ENCODE peak calls at places on chromosomes 5 and 9, in nine cellular contexts. E, M, H, D, A, N, B, P and L are unnamed samples.

GRCh38 chr5:113256671-113257452 is 177.9 kb downstream of the TSSK1B start:
- DNase-seq in E (no peak), M (no peak), H (no peak), D (no peak), A (no peak), N (no peak), B (no peak), P (no peak), L (no peak)

GRCh38 chr5:5710471-5710870 is 288.0 kb downstream of the ICE1 start:
- DNase-seq in E (no peak), M (no peak), H (no peak), D (no peak), A (no peak), N (no peak), B (no peak), P (no peak), L (no peak)

GRCh38 chr5:76818844-76819831 is at the start of gene F2RL1:
- DNase-seq in E (peak; percentile 77), M (peak; percentile 78), H (no peak), D (peak; percentile 73), A (peak; percentile 98), N (no peak), B (peak; percentile 47), P (peak; percentile 78), L (peak; percentile 55)

GRCh38 chr5:84487963-84488362 is 103.3 kb upstream of the EDIL3 start:
- DNase-seq in E (no peak), M (peak; percentile 74), H (no peak), D (peak; percentile 98), A (no peak), N (no peak), B (no peak), P (no peak), L (no peak)

GRCh38 chr5:35202319-35203111 is 27.8 kb downstream of the PRLR start:
- DNase-seq in E (peak; percentile 69), M (peak; percentile 19), H (no peak), D (peak; percentile 52), A (peak; percentile 71), N (peak; percentile 35), B (peak; percentile 70), P (no peak), L (no peak)

GRCh38 chr5:135028791-135029467 is 5.1 kb downstream of the PITX1 start:
- DNase-seq in E (no peak), M (no peak), H (no peak), D (no peak), A (peak; percentile 78), N (no peak), B (no peak), P (no peak), L (no peak)

GRCh38 chr9:116421006-116421538 is 266.0 kb upstream of the TRIM32 start:
- DNase-seq in E (no peak), M (no peak), H (no peak), D (peak; percentile 56), A (no peak), N (no peak), B (no peak), P (no peak), L (no peak)

GRCh38 chr5:83467315-83468044 is 4.1 kb upstream of the VCAN start:
- DNase-seq in E (no peak), M (no peak), H (no peak), D (peak; percentile 65), A (no peak), N (no peak), B (no peak), P (peak; percentile 61), L (no peak)

GRCh38 chr9:93035106-93035660 is 23.3 kb upstream of the SUSD3 start:
- DNase-seq in E (no peak), M (no peak), H (no peak), D (no peak), A (no peak), N (no peak), B (no peak), P (no peak), L (no peak)

GRCh38 chr5:107966216-107966615 is 295.5 kb upstream of the EFNA5 start:
- DNase-seq in E (no peak), M (no peak), H (no peak), D (peak; percentile 17), A (no peak), N (no peak), B (no peak), P (no peak), L (no peak)

GRCh38 chr5:89110916-89111646 is 228.1 kb upstream of the MEF2C start:
- DNase-seq in E (no peak), M (no peak), H (no peak), D (no peak), A (no peak), N (no peak), B (no peak), P (no peak), L (no peak)

GRCh38 chr5:1322036-1322903 is 22.6 kb downstream of the CLPTM1L start:
- DNase-seq in E (no peak), M (no peak), H (peak; percentile 64), D (no peak), A (peak; percentile 10), N (no peak), B (no peak), P (no peak), L (peak; percentile 3)

GRCh38 chr5:143484604-143485003 is 81.1 kb upstream of the NR3C1 start:
- DNase-seq in E (no peak), M (no peak), H (no peak), D (no peak), A (no peak), N (no peak), B (no peak), P (no peak), L (no peak)

DNA sequence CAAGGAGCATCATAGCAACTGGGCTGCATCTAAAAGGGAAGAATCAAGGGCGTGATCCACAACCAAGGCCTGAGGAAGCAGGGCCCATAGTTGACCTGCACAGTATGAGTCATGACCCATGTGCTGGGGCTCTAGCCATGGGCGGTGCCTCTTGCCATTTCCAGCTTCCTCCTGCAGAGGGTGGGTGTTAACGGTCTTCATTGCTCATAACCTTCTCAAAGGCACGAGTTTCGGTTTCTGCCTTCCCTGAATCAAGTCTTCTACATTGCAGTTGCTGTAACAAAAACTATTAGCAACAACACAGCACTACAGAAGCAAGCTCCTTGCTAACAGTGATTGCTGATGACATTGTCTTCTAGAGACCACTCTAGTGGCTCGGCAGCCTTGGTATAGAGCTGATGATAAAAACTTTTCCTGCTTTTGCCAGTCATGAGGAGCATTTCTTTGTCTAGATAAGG is 66.9 kb downstream of the CTSL start:
- DNase-seq in E (no peak), M (no peak), H (peak; percentile 85), D (peak; percentile 43), A (peak; percentile 47), N (no peak), B (peak; percentile 65), P (peak; percentile 80), L (no peak)
- TF ChIP-seq CTCF in E (no peak), M (no peak), H (no peak), D (no peak), A (peak; percentile 25), N (no peak), B (no peak), P (peak; percentile 39), L (no peak)

GRCh38 chr5:73946926-73947455 is 321.0 kb downstream of the ARHGEF28 start:
- DNase-seq in E (no peak), M (no peak), H (no peak), D (no peak), A (no peak), N (no peak), B (no peak), P (no peak), L (no peak)

GRCh38 chr5:73944581-73944980 is 318.6 kb downstream of the ARHGEF28 start:
- DNase-seq in E (no peak), M (no peak), H (no peak), D (no peak), A (no peak), N (no peak), B (no peak), P (no peak), L (no peak)

GRCh38 chr5:73946278-73946677 is 320.3 kb downstream of the ARHGEF28 start:
- DNase-seq in E (no peak), M (no peak), H (no peak), D (no peak), A (no peak), N (no peak), B (no peak), P (no peak), L (no peak)

GRCh38 chr5:73943375-73943774 is 317.4 kb downstream of the ARHGEF28 start:
- DNase-seq in E (no peak), M (no peak), H (no peak), D (no peak), A (no peak), N (no peak), B (no peak), P (no peak), L (no peak)

GRCh38 chr5:73945505-73945904 is 319.5 kb downstream of the ARHGEF28 start:
- DNase-seq in E (no peak), M (no peak), H (no peak), D (no peak), A (no peak), N (no peak), B (peak; percentile 38), P (no peak), L (no peak)
- TF ChIP-seq CTCF in E (peak; percentile 45), M (peak; percentile 27), H (no peak), D (no peak), A (peak; percentile 69), N (peak; percentile 34), B (peak; percentile 22), P (peak; percentile 24), L (peak; percentile 7)

DNA sequence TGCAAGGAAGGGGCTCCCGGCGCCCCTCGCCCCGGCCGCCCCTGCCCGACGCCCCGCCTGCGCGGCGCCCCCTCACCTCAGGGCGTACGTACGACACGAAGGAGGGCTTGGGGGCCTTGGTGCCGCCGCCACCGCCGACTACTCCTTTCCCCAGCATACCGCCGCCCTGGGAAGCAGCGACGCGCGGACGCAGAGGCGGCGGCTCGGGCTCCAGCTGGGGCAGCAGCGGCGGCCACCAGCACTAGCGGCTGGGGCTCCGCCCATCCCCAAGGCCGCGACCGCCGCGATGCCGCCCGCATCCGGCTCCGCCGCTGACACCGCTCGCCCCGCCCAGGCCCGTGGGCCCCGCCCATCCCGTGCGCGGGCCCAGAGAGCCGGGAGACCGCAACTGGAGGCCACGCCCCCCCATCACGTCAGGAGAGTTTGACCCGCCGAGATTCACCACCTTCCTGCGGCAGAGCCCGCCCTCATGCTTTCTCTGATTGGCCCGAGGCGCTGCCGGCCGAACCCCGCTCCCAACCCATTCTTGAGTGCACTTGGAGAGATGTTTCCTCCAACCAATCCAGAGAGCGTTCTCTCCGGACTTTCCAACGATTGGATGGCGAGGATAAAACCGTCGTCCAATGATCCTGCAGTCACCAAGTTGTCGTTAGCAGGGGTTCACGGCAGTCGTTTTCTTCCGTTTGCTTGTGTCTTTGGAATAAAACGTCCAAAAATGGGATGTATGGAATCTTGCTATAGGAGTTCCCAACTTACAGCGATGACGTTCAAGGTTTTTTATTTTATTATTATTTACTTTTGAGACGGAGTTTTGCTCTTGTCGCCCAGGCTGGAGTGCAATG is at the start of gene MTMR12:
- DNase-seq in E (peak; percentile 99), M (peak; percentile 98), H (peak; percentile 100), D (peak; percentile 99), A (peak; percentile 100), N (peak; percentile 99), B (peak; percentile 100), P (peak; percentile 100), L (peak; percentile 91)
- TF ChIP-seq CTCF in E (no peak), M (no peak), H (no peak), D (no peak), A (no peak), N (no peak), B (no peak), P (no peak), L (no peak)

DNA sequence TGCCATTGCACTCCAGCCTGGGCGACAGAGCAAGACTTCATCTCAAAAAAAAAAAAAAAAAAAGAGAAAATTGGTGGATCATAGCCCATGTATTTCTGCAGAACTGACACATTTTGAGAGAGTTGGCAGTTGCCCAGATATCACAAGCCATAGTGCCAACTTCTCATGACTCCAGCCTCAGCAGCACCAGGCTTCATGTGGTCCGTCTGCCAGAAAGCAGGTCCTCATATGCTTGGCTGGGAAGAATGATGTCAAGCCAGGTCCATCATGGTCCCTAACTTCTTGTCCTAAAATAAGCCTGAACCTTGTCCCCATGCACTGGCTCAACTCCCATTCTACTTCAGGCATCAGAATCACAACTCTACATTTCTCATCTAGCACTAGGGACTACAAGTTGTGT is 89.9 kb downstream of the LMNB1 start:
- DNase-seq in E (no peak), M (no peak), H (no peak), D (no peak), A (no peak), N (no peak), B (no peak), P (no peak), L (no peak)
- TF ChIP-seq CTCF in E (no peak), M (no peak), H (no peak), D (no peak), A (no peak), N (no peak), B (no peak), P (no peak), L (no peak)